ENCODE peak calls at places on chromosome 20, in seven cellular contexts. U is SK-N-SH, G is GM12891, N is K562, V is HepG2, Y is H1, Z is GM12878. E is an unnamed sample.

GRCh38 chr20:56627122-56628014 is 1.7 kb upstream of the TFAP2C start:
- DNase-seq in U (peak; percentile 26), G (no peak), N (no peak), V (no peak), Y (no peak), Z (no peak), E (no peak)

GRCh38 chr20:49340161-49340966 is 62.5 kb upstream of the ZNFX1 start:
- DNase-seq in U (peak; percentile 52), G (no peak), N (no peak), V (no peak), Y (no peak), Z (no peak), E (no peak)

GRCh38 chr20:22374678-22375590 is 209.4 kb downstream of the FOXA2 start:
- DNase-seq in U (no peak), G (no peak), N (no peak), V (no peak), Y (no peak), Z (no peak), E (no peak)

GRCh38 chr20:10332656-10333421 is 101.2 kb downstream of the MKKS start:
- DNase-seq in U (no peak), G (no peak), N (no peak), V (no peak), Y (no peak), Z (no peak), E (no peak)

GRCh38 chr20:57950764-57951163 is 240.9 kb upstream of the PMEPA1 start:
- DNase-seq in U (no peak), G (no peak), N (no peak), V (no peak), Y (no peak), Z (no peak), E (no peak)

GRCh38 chr20:444862-445426 is 17.4 kb downstream of the TBC1D20 start:
- DNase-seq in U (no peak), G (no peak), N (peak; percentile 66), V (no peak), Y (no peak), Z (no peak), E (no peak)

GRCh38 chr20:61303217-61303616 is 51.2 kb downstream of the CDH4 start:
- DNase-seq in U (no peak), G (no peak), N (no peak), V (no peak), Y (no peak), Z (no peak), E (no peak)

GRCh38 chr20:33667245-33668086 is 723 bp downstream of the ACTL10 start:
- DNase-seq in U (peak; percentile 74), G (peak; percentile 83), N (no peak), V (no peak), Y (no peak), Z (no peak), E (peak; percentile 50)

DNA sequence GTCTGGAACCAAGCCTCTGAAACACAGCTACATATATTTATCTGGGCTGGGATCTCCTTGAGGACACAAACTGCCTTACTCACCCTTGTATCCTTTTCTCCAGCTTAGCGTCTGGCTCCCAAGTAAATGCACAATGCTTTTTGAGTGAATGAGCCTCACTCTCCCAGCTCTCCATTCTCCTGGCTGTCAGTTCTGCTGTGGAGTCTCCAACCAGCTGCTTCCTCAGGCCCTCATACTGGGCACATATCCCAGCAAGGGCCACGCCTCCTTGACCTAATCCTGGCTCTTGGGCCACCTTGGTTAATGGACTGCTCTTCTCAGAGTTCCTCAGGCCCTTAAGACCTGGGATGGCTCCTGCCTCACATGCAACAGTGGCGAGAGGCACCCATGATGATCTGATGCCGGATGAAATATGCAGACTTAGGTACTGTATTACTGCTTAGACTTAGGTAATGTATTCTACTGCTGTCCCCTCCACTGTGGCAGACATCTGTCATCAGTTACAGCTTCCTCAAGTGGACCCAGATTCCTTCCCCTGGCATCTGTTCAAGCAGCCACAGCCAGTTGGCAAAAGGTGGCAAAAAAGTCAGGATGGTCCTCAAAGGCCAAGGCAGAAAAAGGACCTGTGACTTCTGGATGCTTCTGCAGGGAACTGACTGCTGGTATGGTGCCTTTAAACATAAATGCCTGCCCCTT is 16.5 kb downstream of the SNHG17 start:
- DNase-seq in U (no peak), G (no peak), N (peak; percentile 30), V (no peak), Y (no peak), Z (no peak), E (no peak)
- TF ChIP-seq POLR2AphosphoS5 in U (no peak), G (peak; percentile 87), N (no peak), V (peak; percentile 62), Y (peak; percentile 52), Z (peak; percentile 64), E (peak; percentile 9)

GRCh38 chr20:12219798-12220197 is 302.1 kb downstream of the BTBD3 start:
- DNase-seq in U (no peak), G (no peak), N (no peak), V (no peak), Y (no peak), Z (no peak), E (no peak)

GRCh38 chr20:12217382-12217781 is 299.7 kb downstream of the BTBD3 start:
- DNase-seq in U (no peak), G (no peak), N (no peak), V (no peak), Y (no peak), Z (no peak), E (no peak)
- TF ChIP-seq TAF1 in U (no peak), G (no peak), N (no peak), V (no peak), Y (no peak), Z (no peak), E (no peak)

GRCh38 chr20:4973330-4974097 is 27.8 kb downstream of the SLC23A2 start:
- DNase-seq in U (no peak), G (peak; percentile 30), N (no peak), V (peak; percentile 99), Y (no peak), Z (peak; percentile 85), E (no peak)
- TF ChIP-seq POLR2AphosphoS5 in U (no peak), G (peak; percentile 75), N (no peak), V (no peak), Y (no peak), Z (peak; percentile 71), E (no peak)

DNA sequence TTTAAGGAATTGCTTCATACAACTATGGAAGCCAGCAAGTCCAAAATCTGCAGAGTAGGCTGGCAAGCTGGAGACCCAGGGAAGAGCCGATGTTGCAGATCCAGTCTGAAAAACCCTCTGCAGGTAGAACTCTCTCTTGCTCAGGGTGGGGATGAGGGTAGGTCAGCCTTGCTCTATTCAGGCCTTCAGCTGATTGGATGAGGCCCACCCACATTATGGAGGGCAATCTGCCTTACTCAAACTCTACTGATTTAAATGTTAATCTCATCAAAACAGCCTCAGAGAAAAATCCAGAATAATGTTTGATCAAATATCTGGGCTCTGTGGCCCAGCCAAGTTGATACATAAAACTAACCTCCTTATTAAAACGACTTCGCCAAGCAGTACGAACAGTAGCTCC is 29.7 kb upstream of the RNF24 start:
- DNase-seq in U (no peak), G (no peak), N (no peak), V (no peak), Y (no peak), Z (no peak), E (no peak)
- TF ChIP-seq TAF1 in U (no peak), G (no peak), N (no peak), V (no peak), Y (no peak), Z (no peak), E (no peak)

DNA sequence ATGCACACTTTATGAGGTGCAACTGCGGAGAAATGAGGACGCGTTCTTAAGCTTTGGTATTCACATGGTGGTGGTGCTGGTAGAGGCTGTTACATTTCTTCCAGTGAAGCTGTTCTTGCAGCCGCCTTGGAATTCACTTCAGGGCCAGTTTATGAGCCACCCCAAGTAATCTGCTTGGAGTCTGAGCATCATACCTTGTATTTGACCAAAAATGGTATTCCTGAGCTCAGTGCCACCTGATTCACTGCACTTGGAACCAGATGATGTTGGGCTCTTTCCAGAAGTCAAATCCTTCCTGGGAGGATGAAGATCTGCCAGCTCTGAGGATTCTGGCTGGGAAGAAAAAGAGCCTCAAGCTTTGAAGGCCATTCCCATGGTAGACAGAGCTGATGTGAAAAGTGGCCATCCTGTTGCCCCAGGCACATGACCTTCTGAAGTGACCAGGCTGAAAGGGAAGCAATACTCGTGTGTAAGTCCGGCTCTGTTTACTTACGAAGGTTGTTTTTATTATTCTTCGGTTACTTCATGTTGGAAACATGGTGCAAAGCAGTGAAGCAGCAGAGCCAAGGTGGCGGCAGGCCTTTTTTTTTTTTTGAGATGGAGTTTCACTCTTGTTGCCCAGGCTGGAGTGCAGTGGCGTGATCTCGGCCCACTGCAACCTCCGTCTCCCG is 7.7 kb downstream of the MANBAL start:
- DNase-seq in U (no peak), G (no peak), N (no peak), V (no peak), Y (no peak), Z (no peak), E (no peak)
- TF ChIP-seq POLR2AphosphoS5 in U (no peak), G (no peak), N (no peak), V (no peak), Y (no peak), Z (no peak), E (no peak)

GRCh38 chr20:44111712-44112335 is 75.2 kb downstream of the JPH2 start:
- DNase-seq in U (no peak), G (no peak), N (no peak), V (no peak), Y (no peak), Z (no peak), E (no peak)

GRCh38 chr20:44112456-44112855 is 74.5 kb downstream of the JPH2 start:
- DNase-seq in U (no peak), G (no peak), N (no peak), V (no peak), Y (no peak), Z (no peak), E (no peak)

GRCh38 chr20:44113642-44113945 is 73.4 kb downstream of the JPH2 start:
- DNase-seq in U (no peak), G (no peak), N (no peak), V (no peak), Y (no peak), Z (no peak), E (no peak)

GRCh38 chr20:44114755-44115044 is 72.3 kb downstream of the JPH2 start:
- DNase-seq in U (no peak), G (no peak), N (no peak), V (no peak), Y (no peak), Z (no peak), E (no peak)

GRCh38 chr20:44112889-44113641 is 73.9 kb downstream of the JPH2 start:
- DNase-seq in U (no peak), G (no peak), N (no peak), V (no peak), Y (no peak), Z (no peak), E (no peak)
- TF ChIP-seq TAF1 in U (no peak), G (no peak), N (no peak), V (no peak), Y (no peak), Z (no peak), E (no peak)